ENCODE peak calls at places on chromosomes 16 and 17, in four cellular contexts. P, K, A and Y are unnamed samples.
A peak's percentile ranks its signal among the peaks of the same experiment; 100 is the strongest.

GRCh38 chr17:4897198-4897657 is 2.1 kb upstream of the C17orf107 start:
- DNase-seq in P (no peak), A (no peak), K (no peak), Y (no peak)

GRCh38 chr17:71110326-71110725 is 941.0 kb downstream of the KCNJ2 start:
- DNase-seq in P (no peak), A (no peak), K (no peak), Y (no peak)

GRCh38 chr16:53413864-53414263 is 20.4 kb upstream of the RBL2 start:
- DNase-seq in A (no peak), K (no peak), P (no peak), Y (no peak)

GRCh38 chr17:29744121-29744520 is 121.4 kb upstream of the CORO6 start:
- DNase-seq in K (no peak), A (no peak), P (no peak), Y (no peak)

GRCh38 chr17:57869599-57870282 is 19.9 kb upstream of the MRPS23 start:
- DNase-seq in A (peak; percentile 84), K (no peak), P (no peak), Y (no peak)

GRCh38 chr16:3023415-3023668 is 400 bp downstream of the HCFC1R1 start:
- DNase-seq in A (peak; percentile 72), P (no peak), K (no peak), Y (no peak)

GRCh38 chr17:27553019-27553511 is 77.9 kb upstream of the LGALS9 start:
- DNase-seq in P (no peak), K (no peak), A (no peak), Y (no peak)

GRCh38 chr17:4043862-4044261 is 79.6 kb upstream of the ATP2A3 start:
- DNase-seq in P (peak; percentile 59), A (no peak), K (no peak), Y (peak; percentile 78)

GRCh38 chr17:43766413-43767052 is 7.9 kb upstream of the SOST start:
- DNase-seq in K (no peak), A (no peak), P (peak; percentile 52), Y (peak; percentile 50)

GRCh38 chr17:81870978-81871386 is at the start of gene ARHGDIA:
- DNase-seq in A (no peak), K (no peak), P (no peak), Y (no peak)

GRCh38 chr17:35708951-35709350 is 22.5 kb upstream of the RASL10B start:
- DNase-seq in P (no peak), K (no peak), A (no peak), Y (no peak)

GRCh38 chr16:63129411-63130125 is 1093.3 kb upstream of the CDH8 start:
- DNase-seq in A (no peak), K (no peak), P (no peak), Y (no peak)

GRCh38 chr16:26111900-26112299 is 420.1 kb downstream of the HS3ST4 start:
- DNase-seq in P (no peak), A (no peak), K (no peak), Y (no peak)

GRCh38 chr17:17837380-17837821 is 615 bp upstream of the SREBF1 start:
- DNase-seq in A (peak; percentile 73), K (no peak), P (no peak), Y (no peak)

GRCh38 chr16:55051571-55051970 is 120.9 kb downstream of the IRX5 start:
- DNase-seq in P (no peak), A (no peak), K (no peak), Y (no peak)

GRCh38 chr17:12040478-12040877 is 19.8 kb downstream of the MAP2K4 start:
- DNase-seq in K (no peak), A (no peak), P (no peak), Y (no peak)

GRCh38 chr17:20896153-20896649 is 146.6 kb downstream of the USP22 start:
- DNase-seq in K (no peak), A (no peak), P (peak; percentile 38), Y (no peak)

GRCh38 chr17:19928299-19928698 is 49.3 kb downstream of the AKAP10 start:
- DNase-seq in K (no peak), A (peak; percentile 23), P (no peak), Y (no peak)

GRCh38 chr17:48016112-48016511 is 21.5 kb downstream of the COPZ2 start:
- DNase-seq in P (no peak), A (no peak), K (no peak), Y (no peak)

GRCh38 chr16:21023509-21024202 is 123.1 kb downstream of the LYRM1 start:
- DNase-seq in A (no peak), P (peak; percentile 26), K (no peak), Y (no peak)

GRCh38 chr16:81996664-81997529 is 14.4 kb downstream of the SDR42E1 start:
- DNase-seq in K (no peak), P (no peak), A (peak; percentile 34), Y (no peak)

GRCh38 chr16:87499189-87499486 is 6.3 kb upstream of the ZCCHC14 start:
- DNase-seq in P (no peak), K (no peak), A (peak; percentile 22), Y (no peak)

GRCh38 chr17:75542184-75542583 is 16.7 kb downstream of the LLGL2 start:
- DNase-seq in K (no peak), A (no peak), P (no peak), Y (no peak)

GRCh38 chr17:77829871-77830799 is 128.4 kb upstream of the TNRC6C start:
- DNase-seq in K (no peak), P (no peak), A (peak; percentile 35), Y (no peak)

GRCh38 chr17:71964559-71964958 is 156.3 kb upstream of the SOX9 start:
- DNase-seq in A (no peak), K (no peak), P (no peak), Y (no peak)

GRCh38 chr16:9323170-9323569 is 231.7 kb downstream of the HAPSTR1 start:
- DNase-seq in P (no peak), K (no peak), A (no peak), Y (no peak)

GRCh38 chr17:55710829-55711496 is 11.7 kb downstream of the TMEM100 start:
- DNase-seq in A (no peak), P (no peak), K (no peak), Y (no peak)

GRCh38 chr17:44807093-44807816 is 22.8 kb downstream of the GJC1 start:
- DNase-seq in K (no peak), A (no peak), P (no peak), Y (no peak)